ENCODE peak calls at places on chromosomes 4 and X, in ten cellular contexts. One of them, this sample, is unnamed.

GRCh38 chr4:20598626-20599025 is 101.6 kb upstream of the PACRGL start:
- DNase-seq in aorta: no peak
- DNase-seq in MCF 10A: no peak
- DNase-seq in stimulated activated CD4-positive, alpha-beta T cell treated with anti-CD3 and anti-CD28 coated beads, TNF-alpha, amount 100 ng/mL, for 1 hour: no peak
- DNase-seq in RWPE1: no peak
- DNase-seq in memory B cell: no peak
- DNase-seq in activated T-cell treated with anti-CD3 and anti-CD28 coated beads for 24 hours: no peak
- DNase-seq in activated CD4-positive, alpha-beta T cell treated with anti-CD3 and anti-CD28 coated beads, Interleukin-2, amount 50 U/mL, for 4 hours: no peak
- DNase-seq in LoVo: no peak
- DNase-seq in lower leg skin: no peak
- DNase-seq in this sample: no peak

GRCh38 chr4:130068072-130068471 is 972.1 kb downstream of the C4orf33 start:
- DNase-seq in aorta: no peak
- DNase-seq in MCF 10A: no peak
- DNase-seq in stimulated activated CD4-positive, alpha-beta T cell treated with anti-CD3 and anti-CD28 coated beads, TNF-alpha, amount 100 ng/mL, for 1 hour: no peak
- DNase-seq in RWPE1: no peak
- DNase-seq in memory B cell: no peak
- DNase-seq in activated T-cell treated with anti-CD3 and anti-CD28 coated beads for 24 hours: no peak
- DNase-seq in activated CD4-positive, alpha-beta T cell treated with anti-CD3 and anti-CD28 coated beads, Interleukin-2, amount 50 U/mL, for 4 hours: no peak
- DNase-seq in LoVo: no peak
- DNase-seq in lower leg skin: no peak
- DNase-seq in this sample: no peak

GRCh38 chrX:119541188-119541587 is 24.0 kb downstream of the STEEP1 start:
- DNase-seq in aorta: no peak
- DNase-seq in MCF 10A: peak; percentile 65
- DNase-seq in stimulated activated CD4-positive, alpha-beta T cell treated with anti-CD3 and anti-CD28 coated beads, TNF-alpha, amount 100 ng/mL, for 1 hour: no peak
- DNase-seq in RWPE1: peak; percentile 51
- DNase-seq in memory B cell: no peak
- DNase-seq in activated T-cell treated with anti-CD3 and anti-CD28 coated beads for 24 hours: no peak
- DNase-seq in activated CD4-positive, alpha-beta T cell treated with anti-CD3 and anti-CD28 coated beads, Interleukin-2, amount 50 U/mL, for 4 hours: no peak
- DNase-seq in LoVo: no peak
- DNase-seq in lower leg skin: no peak
- DNase-seq in this sample: peak; percentile 29

GRCh38 chrX:109347618-109348017 is 134.3 kb downstream of the GUCY2F start:
- DNase-seq in aorta: no peak
- DNase-seq in MCF 10A: peak; percentile 36
- DNase-seq in stimulated activated CD4-positive, alpha-beta T cell treated with anti-CD3 and anti-CD28 coated beads, TNF-alpha, amount 100 ng/mL, for 1 hour: no peak
- DNase-seq in RWPE1: peak; percentile 5
- DNase-seq in memory B cell: no peak
- DNase-seq in activated T-cell treated with anti-CD3 and anti-CD28 coated beads for 24 hours: no peak
- DNase-seq in activated CD4-positive, alpha-beta T cell treated with anti-CD3 and anti-CD28 coated beads, Interleukin-2, amount 50 U/mL, for 4 hours: no peak
- DNase-seq in LoVo: no peak
- DNase-seq in lower leg skin: no peak
- DNase-seq in this sample: peak; percentile 29

GRCh38 chr4:151865327-151865726 is 104.5 kb upstream of the GATB start:
- DNase-seq in aorta: peak; percentile 89
- DNase-seq in MCF 10A: no peak
- DNase-seq in stimulated activated CD4-positive, alpha-beta T cell treated with anti-CD3 and anti-CD28 coated beads, TNF-alpha, amount 100 ng/mL, for 1 hour: no peak
- DNase-seq in RWPE1: no peak
- DNase-seq in memory B cell: no peak
- DNase-seq in activated T-cell treated with anti-CD3 and anti-CD28 coated beads for 24 hours: no peak
- DNase-seq in activated CD4-positive, alpha-beta T cell treated with anti-CD3 and anti-CD28 coated beads, Interleukin-2, amount 50 U/mL, for 4 hours: no peak
- DNase-seq in LoVo: no peak
- DNase-seq in lower leg skin: peak; percentile 65
- DNase-seq in this sample: no peak

GRCh38 chr4:26700110-26700509 is 116.2 kb downstream of the TBC1D19 start:
- DNase-seq in aorta: no peak
- DNase-seq in MCF 10A: no peak
- DNase-seq in stimulated activated CD4-positive, alpha-beta T cell treated with anti-CD3 and anti-CD28 coated beads, TNF-alpha, amount 100 ng/mL, for 1 hour: no peak
- DNase-seq in RWPE1: no peak
- DNase-seq in memory B cell: no peak
- DNase-seq in activated T-cell treated with anti-CD3 and anti-CD28 coated beads for 24 hours: no peak
- DNase-seq in activated CD4-positive, alpha-beta T cell treated with anti-CD3 and anti-CD28 coated beads, Interleukin-2, amount 50 U/mL, for 4 hours: no peak
- DNase-seq in LoVo: no peak
- DNase-seq in lower leg skin: no peak
- DNase-seq in this sample: no peak

GRCh38 chrX:39816871-39817731 is 280.7 kb downstream of the BCOR start:
- DNase-seq in aorta: no peak
- DNase-seq in MCF 10A: no peak
- DNase-seq in stimulated activated CD4-positive, alpha-beta T cell treated with anti-CD3 and anti-CD28 coated beads, TNF-alpha, amount 100 ng/mL, for 1 hour: no peak
- DNase-seq in RWPE1: no peak
- DNase-seq in memory B cell: no peak
- DNase-seq in activated T-cell treated with anti-CD3 and anti-CD28 coated beads for 24 hours: no peak
- DNase-seq in activated CD4-positive, alpha-beta T cell treated with anti-CD3 and anti-CD28 coated beads, Interleukin-2, amount 50 U/mL, for 4 hours: no peak
- DNase-seq in LoVo: no peak
- DNase-seq in lower leg skin: no peak
- DNase-seq in this sample: peak; percentile 27

GRCh38 chr4:1246901-1247810 is 1.8 kb downstream of the CTBP1 start:
- DNase-seq in aorta: peak; percentile 47
- DNase-seq in MCF 10A: peak; percentile 11
- DNase-seq in stimulated activated CD4-positive, alpha-beta T cell treated with anti-CD3 and anti-CD28 coated beads, TNF-alpha, amount 100 ng/mL, for 1 hour: no peak
- DNase-seq in RWPE1: no peak
- DNase-seq in memory B cell: no peak
- DNase-seq in activated T-cell treated with anti-CD3 and anti-CD28 coated beads for 24 hours: peak; percentile 26
- DNase-seq in activated CD4-positive, alpha-beta T cell treated with anti-CD3 and anti-CD28 coated beads, Interleukin-2, amount 50 U/mL, for 4 hours: no peak
- DNase-seq in LoVo: no peak
- DNase-seq in lower leg skin: no peak
- DNase-seq in this sample: peak; percentile 77

GRCh38 chrX:2360731-2361130 is 140.0 kb downstream of the DHRSX start:
- DNase-seq in aorta: no peak
- DNase-seq in MCF 10A: no peak
- DNase-seq in stimulated activated CD4-positive, alpha-beta T cell treated with anti-CD3 and anti-CD28 coated beads, TNF-alpha, amount 100 ng/mL, for 1 hour: no peak
- DNase-seq in RWPE1: no peak
- DNase-seq in memory B cell: no peak
- DNase-seq in activated T-cell treated with anti-CD3 and anti-CD28 coated beads for 24 hours: no peak
- DNase-seq in activated CD4-positive, alpha-beta T cell treated with anti-CD3 and anti-CD28 coated beads, Interleukin-2, amount 50 U/mL, for 4 hours: no peak
- DNase-seq in LoVo: no peak
- DNase-seq in lower leg skin: no peak
- DNase-seq in this sample: no peak

GRCh38 chr4:70902577-70903281 is 560 bp downstream of the MOB1B start:
- DNase-seq in aorta: no peak
- DNase-seq in MCF 10A: peak; percentile 32
- DNase-seq in stimulated activated CD4-positive, alpha-beta T cell treated with anti-CD3 and anti-CD28 coated beads, TNF-alpha, amount 100 ng/mL, for 1 hour: no peak
- DNase-seq in RWPE1: peak; percentile 53
- DNase-seq in memory B cell: peak; percentile 11
- DNase-seq in activated T-cell treated with anti-CD3 and anti-CD28 coated beads for 24 hours: no peak
- DNase-seq in activated CD4-positive, alpha-beta T cell treated with anti-CD3 and anti-CD28 coated beads, Interleukin-2, amount 50 U/mL, for 4 hours: no peak
- DNase-seq in LoVo: peak; percentile 14
- DNase-seq in lower leg skin: no peak
- DNase-seq in this sample: peak; percentile 61

GRCh38 chr4:793941-794621 is 31.8 kb downstream of the CPLX1 start:
- DNase-seq in aorta: no peak
- DNase-seq in MCF 10A: no peak
- DNase-seq in stimulated activated CD4-positive, alpha-beta T cell treated with anti-CD3 and anti-CD28 coated beads, TNF-alpha, amount 100 ng/mL, for 1 hour: no peak
- DNase-seq in RWPE1: no peak
- DNase-seq in memory B cell: peak; percentile 19
- DNase-seq in activated T-cell treated with anti-CD3 and anti-CD28 coated beads for 24 hours: no peak
- DNase-seq in activated CD4-positive, alpha-beta T cell treated with anti-CD3 and anti-CD28 coated beads, Interleukin-2, amount 50 U/mL, for 4 hours: no peak
- DNase-seq in LoVo: no peak
- DNase-seq in lower leg skin: no peak
- DNase-seq in this sample: no peak

GRCh38 chr4:125832161-125832560 is 517.4 kb downstream of the FAT4 start:
- DNase-seq in aorta: no peak
- DNase-seq in MCF 10A: no peak
- DNase-seq in stimulated activated CD4-positive, alpha-beta T cell treated with anti-CD3 and anti-CD28 coated beads, TNF-alpha, amount 100 ng/mL, for 1 hour: no peak
- DNase-seq in RWPE1: no peak
- DNase-seq in memory B cell: no peak
- DNase-seq in activated T-cell treated with anti-CD3 and anti-CD28 coated beads for 24 hours: no peak
- DNase-seq in activated CD4-positive, alpha-beta T cell treated with anti-CD3 and anti-CD28 coated beads, Interleukin-2, amount 50 U/mL, for 4 hours: no peak
- DNase-seq in LoVo: no peak
- DNase-seq in lower leg skin: no peak
- DNase-seq in this sample: no peak

GRCh38 chrX:142149919-142150318 is 55.2 kb downstream of the MAGEC2 start:
- DNase-seq in aorta: no peak
- DNase-seq in MCF 10A: no peak
- DNase-seq in stimulated activated CD4-positive, alpha-beta T cell treated with anti-CD3 and anti-CD28 coated beads, TNF-alpha, amount 100 ng/mL, for 1 hour: no peak
- DNase-seq in RWPE1: no peak
- DNase-seq in memory B cell: no peak
- DNase-seq in activated T-cell treated with anti-CD3 and anti-CD28 coated beads for 24 hours: no peak
- DNase-seq in activated CD4-positive, alpha-beta T cell treated with anti-CD3 and anti-CD28 coated beads, Interleukin-2, amount 50 U/mL, for 4 hours: no peak
- DNase-seq in LoVo: no peak
- DNase-seq in lower leg skin: no peak
- DNase-seq in this sample: no peak

GRCh38 chrX:76428243-76429130 is 977 bp downstream of the MAGEE1 start:
- DNase-seq in aorta: peak; percentile 41
- DNase-seq in MCF 10A: no peak
- DNase-seq in stimulated activated CD4-positive, alpha-beta T cell treated with anti-CD3 and anti-CD28 coated beads, TNF-alpha, amount 100 ng/mL, for 1 hour: peak; percentile 2
- DNase-seq in RWPE1: no peak
- DNase-seq in memory B cell: peak; percentile 5
- DNase-seq in activated T-cell treated with anti-CD3 and anti-CD28 coated beads for 24 hours: peak; percentile 2
- DNase-seq in activated CD4-positive, alpha-beta T cell treated with anti-CD3 and anti-CD28 coated beads, Interleukin-2, amount 50 U/mL, for 4 hours: peak; percentile 41
- DNase-seq in LoVo: no peak
- DNase-seq in lower leg skin: no peak
- DNase-seq in this sample: peak; percentile 9

GRCh38 chrX:20320461-20321159 is 53.9 kb upstream of the RPS6KA3 start:
- DNase-seq in aorta: peak; percentile 54
- DNase-seq in MCF 10A: no peak
- DNase-seq in stimulated activated CD4-positive, alpha-beta T cell treated with anti-CD3 and anti-CD28 coated beads, TNF-alpha, amount 100 ng/mL, for 1 hour: no peak
- DNase-seq in RWPE1: no peak
- DNase-seq in memory B cell: peak; percentile 40
- DNase-seq in activated T-cell treated with anti-CD3 and anti-CD28 coated beads for 24 hours: no peak
- DNase-seq in activated CD4-positive, alpha-beta T cell treated with anti-CD3 and anti-CD28 coated beads, Interleukin-2, amount 50 U/mL, for 4 hours: no peak
- DNase-seq in LoVo: no peak
- DNase-seq in lower leg skin: no peak
- DNase-seq in this sample: peak; percentile 54

This sample was measured in DMS53.